ENCODE peak calls at places on chromosomes 6 and 20, in four cellular contexts. One of them, this sample, is unnamed.

GRCh38 chr6:69917834-69918233 is 51.5 kb downstream of the COL19A1 start:
- DNase-seq in MM.1S: no peak
- DNase-seq in right atrium auricular region: no peak
- DNase-seq in mesendoderm: peak; percentile 37
- DNase-seq in this sample: peak; percentile 43

GRCh38 chr6:135540207-135540877 is 42.8 kb upstream of the AHI1 start:
- DNase-seq in mesendoderm: peak; percentile 19
- DNase-seq in MM.1S: peak; percentile 15
- DNase-seq in right atrium auricular region: no peak
- DNase-seq in this sample: no peak

GRCh38 chr6:74603676-74604075 is 602.2 kb downstream of the COL12A1 start:
- DNase-seq in mesendoderm: no peak
- DNase-seq in MM.1S: no peak
- DNase-seq in right atrium auricular region: no peak
- DNase-seq in this sample: no peak

GRCh38 chr20:21257192-21257591 is 45.9 kb upstream of the XRN2 start:
- DNase-seq in MM.1S: no peak
- DNase-seq in right atrium auricular region: no peak
- DNase-seq in mesendoderm: no peak
- DNase-seq in this sample: no peak

GRCh38 chr6:147852772-147853171 is 344.3 kb downstream of the SAMD5 start:
- DNase-seq in mesendoderm: no peak
- DNase-seq in right atrium auricular region: no peak
- DNase-seq in MM.1S: no peak
- DNase-seq in this sample: no peak

GRCh38 chr20:62362991-62363919 is 3.9 kb downstream of the LAMA5 start:
- DNase-seq in mesendoderm: peak; percentile 74
- DNase-seq in right atrium auricular region: no peak
- DNase-seq in MM.1S: no peak
- DNase-seq in this sample: no peak

GRCh38 chr20:32986331-32986966 is 17.8 kb downstream of the SUN5 start:
- DNase-seq in right atrium auricular region: no peak
- DNase-seq in MM.1S: no peak
- DNase-seq in mesendoderm: no peak
- DNase-seq in this sample: no peak

GRCh38 chr6:126071000-126071647 is 84.8 kb downstream of the TRMT11 start:
- DNase-seq in MM.1S: no peak
- DNase-seq in right atrium auricular region: no peak
- DNase-seq in mesendoderm: no peak
- DNase-seq in this sample: no peak

GRCh38 chr6:97292671-97293070 is 9.7 kb upstream of the MMS22L start:
- DNase-seq in MM.1S: no peak
- DNase-seq in mesendoderm: no peak
- DNase-seq in right atrium auricular region: no peak
- DNase-seq in this sample: no peak

GRCh38 chr6:168968228-168968627 is 285.4 kb downstream of the THBS2 start:
- DNase-seq in MM.1S: peak; percentile 73
- DNase-seq in right atrium auricular region: peak; percentile 67
- DNase-seq in mesendoderm: peak; percentile 81
- DNase-seq in this sample: no peak

GRCh38 chr6:142112451-142113061 is 20.2 kb upstream of the GJE1 start:
- DNase-seq in MM.1S: peak; percentile 58
- DNase-seq in right atrium auricular region: peak; percentile 78
- DNase-seq in mesendoderm: peak; percentile 78
- DNase-seq in this sample: peak; percentile 88

GRCh38 chr20:6956574-6956973 is 189.1 kb downstream of the BMP2 start:
- DNase-seq in MM.1S: no peak
- DNase-seq in mesendoderm: no peak
- DNase-seq in right atrium auricular region: no peak
- DNase-seq in this sample: no peak

GRCh38 chr6:37618916-37619605 is 78.6 kb downstream of the MDGA1 start:
- DNase-seq in MM.1S: no peak
- DNase-seq in mesendoderm: no peak
- DNase-seq in right atrium auricular region: no peak
- DNase-seq in this sample: no peak

GRCh38 chr6:17446713-17447112 is 53.3 kb downstream of the CAP2 start:
- DNase-seq in mesendoderm: no peak
- DNase-seq in MM.1S: no peak
- DNase-seq in right atrium auricular region: no peak
- DNase-seq in this sample: no peak

DNA sequence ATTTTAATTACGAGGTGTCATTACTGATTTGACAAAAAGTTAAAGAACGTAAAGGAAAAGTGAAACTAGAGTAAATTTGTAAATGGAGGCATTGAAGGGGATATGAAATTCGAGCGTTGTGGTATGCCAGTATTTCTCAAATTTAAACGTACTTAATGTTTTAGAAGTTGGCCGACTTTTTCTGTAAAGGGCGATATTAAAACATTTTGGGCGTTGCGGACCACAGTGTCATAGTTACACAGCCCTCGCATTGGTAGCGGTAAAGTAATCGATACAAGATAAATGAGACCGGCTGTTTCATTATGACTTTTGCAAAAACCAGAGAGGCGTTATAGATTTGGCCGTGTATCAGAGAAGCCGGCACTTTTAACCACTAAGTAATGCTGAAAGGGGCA is 39.6 kb downstream of the OR2B2 start:
- DNase-seq in MM.1S: no peak
- DNase-seq in right atrium auricular region: no peak
- DNase-seq in mesendoderm: no peak
- DNase-seq in this sample: no peak
- H3K4me3 ChIP-seq in MM.1S: peak overlapping the region; percentile 64
- H3K4me3 ChIP-seq in right atrium auricular region: peak overlapping the region; percentile 32
- H3K4me3 ChIP-seq in mesendoderm: peak overlapping the region; percentile 32
- H3K4me3 ChIP-seq in this sample: peak overlapping the region; percentile 61

DNA sequence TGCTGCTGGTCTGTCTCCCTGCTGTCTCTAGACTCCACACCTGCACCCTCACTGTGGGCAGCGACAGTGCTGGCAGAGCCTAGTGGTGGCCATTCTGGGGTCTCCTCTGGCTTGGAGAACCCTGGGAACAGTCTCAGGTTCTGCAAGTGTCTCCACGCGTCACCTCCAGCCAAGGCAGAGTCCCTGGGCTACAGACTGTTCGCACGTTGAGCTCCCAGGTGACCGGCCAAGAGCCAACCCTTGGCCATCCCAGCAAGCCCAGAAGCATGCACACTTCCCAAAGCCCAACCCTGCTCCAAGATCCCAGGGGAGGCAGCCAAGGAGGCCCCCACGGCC is 4.8 kb downstream of the EEF1A2 start:
- DNase-seq in mesendoderm: no peak
- DNase-seq in right atrium auricular region: no peak
- DNase-seq in MM.1S: no peak
- DNase-seq in this sample: no peak
- H3K36me3 ChIP-seq in mesendoderm: no peaks in the 10 kb centered on the region
- H3K36me3 ChIP-seq in right atrium auricular region: peaks cover 55% of the 10 kb centered on the region
- H3K36me3 ChIP-seq in MM.1S: no peaks in the 10 kb centered on the region
- H3K36me3 ChIP-seq in this sample: no peaks in the 10 kb centered on the region

GRCh38 chr6:12957321-12958051 is 240.9 kb downstream of the PHACTR1 start:
- DNase-seq in mesendoderm: peak; percentile 47
- DNase-seq in MM.1S: peak; percentile 25
- DNase-seq in right atrium auricular region: peak; percentile 73
- DNase-seq in this sample: no peak

GRCh38 chr6:12961761-12962160 is 245.2 kb downstream of the PHACTR1 start:
- DNase-seq in right atrium auricular region: no peak
- DNase-seq in MM.1S: no peak
- DNase-seq in mesendoderm: no peak
- DNase-seq in this sample: no peak

GRCh38 chr6:12956991-12957320 is 240.4 kb downstream of the PHACTR1 start:
- DNase-seq in MM.1S: no peak
- DNase-seq in right atrium auricular region: no peak
- DNase-seq in mesendoderm: no peak
- DNase-seq in this sample: no peak

GRCh38 chr6:12955996-12956395 is 239.4 kb downstream of the PHACTR1 start:
- DNase-seq in MM.1S: no peak
- DNase-seq in right atrium auricular region: no peak
- DNase-seq in mesendoderm: peak; percentile 59
- DNase-seq in this sample: no peak

GRCh38 chr6:12958052-12958706 is 241.6 kb downstream of the PHACTR1 start:
- DNase-seq in MM.1S: no peak
- DNase-seq in mesendoderm: peak; percentile 21
- DNase-seq in right atrium auricular region: no peak
- DNase-seq in this sample: no peak
- H3K4me3 ChIP-seq in MM.1S: no peak overlapping the region
- H3K4me3 ChIP-seq in mesendoderm: no peak overlapping the region
- H3K4me3 ChIP-seq in right atrium auricular region: peak overlapping the region; percentile 43
- H3K4me3 ChIP-seq in this sample: no peak overlapping the region

DNA sequence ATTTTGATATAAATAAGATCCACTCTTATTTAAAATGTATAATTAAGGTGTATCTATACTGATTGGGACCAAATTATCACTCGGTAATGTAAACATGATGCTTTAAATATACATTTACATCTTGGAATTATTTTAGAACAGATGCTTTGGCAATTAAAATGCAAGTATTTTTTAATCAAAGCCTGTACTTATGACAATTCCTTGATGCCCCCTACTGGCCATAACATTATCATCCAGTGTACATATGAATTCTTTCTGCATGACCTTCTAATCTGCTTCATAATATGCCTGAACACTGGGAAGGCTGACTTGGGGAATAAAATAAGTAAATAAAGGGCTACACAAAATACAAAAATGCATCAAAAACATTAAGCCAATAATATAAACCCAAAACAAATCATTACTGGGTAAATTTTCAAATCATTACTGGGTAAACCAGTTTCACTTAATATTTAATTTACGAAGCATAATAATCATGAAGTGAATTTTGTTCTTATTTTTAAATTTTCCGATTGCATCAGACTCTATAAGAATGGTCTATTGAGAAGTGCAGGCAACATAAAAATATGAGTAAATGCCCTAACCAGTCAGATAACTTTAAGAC is 65.1 kb downstream of the CGA start:
- DNase-seq in right atrium auricular region: no peak
- DNase-seq in mesendoderm: peak; percentile 15
- DNase-seq in MM.1S: peak; percentile 51
- DNase-seq in this sample: peak; percentile 79
- H3K36me3 ChIP-seq in right atrium auricular region: no peaks in the 10 kb centered on the region
- H3K36me3 ChIP-seq in mesendoderm: no peaks in the 10 kb centered on the region
- H3K36me3 ChIP-seq in MM.1S: no peaks in the 10 kb centered on the region
- H3K36me3 ChIP-seq in this sample: no peaks in the 10 kb centered on the region

GRCh38 chr6:13729891-13730290 is 18.3 kb upstream of the RANBP9 start:
- DNase-seq in MM.1S: no peak
- DNase-seq in right atrium auricular region: no peak
- DNase-seq in mesendoderm: no peak
- DNase-seq in this sample: no peak

GRCh38 chr6:13722880-13723279 is 11.2 kb upstream of the RANBP9 start:
- DNase-seq in mesendoderm: no peak
- DNase-seq in right atrium auricular region: no peak
- DNase-seq in MM.1S: no peak
- DNase-seq in this sample: no peak

GRCh38 chr6:13724174-13724573 is 12.5 kb upstream of the RANBP9 start:
- DNase-seq in right atrium auricular region: no peak
- DNase-seq in MM.1S: no peak
- DNase-seq in mesendoderm: peak; percentile 13
- DNase-seq in this sample: no peak

GRCh38 chr6:13725570-13725969 is 13.9 kb upstream of the RANBP9 start:
- DNase-seq in mesendoderm: no peak
- DNase-seq in MM.1S: no peak
- DNase-seq in right atrium auricular region: no peak
- DNase-seq in this sample: no peak

GRCh38 chr6:13725052-13725451 is 13.4 kb upstream of the RANBP9 start:
- DNase-seq in right atrium auricular region: no peak
- DNase-seq in mesendoderm: no peak
- DNase-seq in MM.1S: no peak
- DNase-seq in this sample: no peak
- H3K4me3 ChIP-seq in right atrium auricular region: no peak overlapping the region
- H3K4me3 ChIP-seq in mesendoderm: no peak overlapping the region
- H3K4me3 ChIP-seq in MM.1S: no peak overlapping the region
- H3K4me3 ChIP-seq in this sample: no peak overlapping the region

DNA sequence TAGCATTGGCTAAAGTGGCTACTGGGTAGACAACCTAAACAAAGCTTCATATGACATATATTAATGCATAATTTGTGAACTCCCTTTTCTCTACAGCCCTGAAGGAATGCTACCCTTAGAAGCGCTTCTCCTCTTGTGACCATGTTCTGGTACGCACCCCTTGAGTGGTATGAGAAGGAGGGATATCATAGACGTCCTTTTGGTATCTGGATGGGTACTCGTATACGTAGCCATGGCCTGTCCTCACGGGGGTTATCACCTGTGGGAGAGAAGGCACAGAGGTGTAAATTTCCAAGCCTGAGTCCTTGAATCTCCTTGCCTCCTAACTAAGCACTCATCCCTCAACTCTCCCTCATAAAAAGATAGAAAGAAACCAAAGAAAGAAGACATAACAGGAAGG is 39.0 kb downstream of the NEDD9 start:
- DNase-seq in right atrium auricular region: no peak
- DNase-seq in MM.1S: no peak
- DNase-seq in mesendoderm: no peak
- DNase-seq in this sample: no peak
- H3K36me3 ChIP-seq in right atrium auricular region: peaks cover 54% of the 10 kb centered on the region
- H3K36me3 ChIP-seq in MM.1S: no peaks in the 10 kb centered on the region
- H3K36me3 ChIP-seq in mesendoderm: no peaks in the 10 kb centered on the region
- H3K36me3 ChIP-seq in this sample: no peaks in the 10 kb centered on the region

DNA sequence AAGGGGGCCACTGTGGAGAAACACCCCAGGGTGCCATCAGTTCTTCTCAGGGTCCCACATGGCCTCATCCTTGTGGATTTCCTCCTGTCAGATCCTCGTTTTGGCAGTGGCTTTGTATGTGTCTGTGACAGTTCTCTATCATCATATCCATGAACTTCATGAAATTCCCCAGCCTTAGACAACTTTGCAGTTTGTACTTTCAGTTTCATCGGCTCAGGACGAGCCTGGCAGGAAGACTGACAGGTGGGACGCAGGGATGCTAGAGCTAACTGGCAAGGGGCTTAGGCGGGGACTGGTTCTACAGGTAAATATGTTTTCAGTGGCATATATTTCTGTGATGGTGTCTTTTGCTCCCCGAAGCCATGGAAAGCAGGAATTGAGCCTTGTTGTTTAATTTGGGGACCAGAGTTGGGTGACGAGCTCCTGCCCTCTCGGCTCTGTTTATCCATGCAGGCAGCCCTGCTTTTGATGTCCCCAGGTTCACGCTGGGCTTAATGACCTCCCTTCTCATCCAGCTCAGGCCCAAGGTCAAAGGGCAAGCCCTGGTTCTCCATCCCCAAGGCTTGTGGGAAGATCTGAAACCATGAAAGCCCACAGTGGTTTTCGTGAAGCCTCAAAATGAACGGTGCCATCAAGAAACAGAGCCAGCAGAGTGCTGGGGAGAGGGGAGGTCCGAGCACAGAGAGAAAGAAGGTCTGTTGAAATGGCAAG is 11.2 kb downstream of the SDCBP2 start:
- DNase-seq in mesendoderm: no peak
- DNase-seq in right atrium auricular region: no peak
- DNase-seq in MM.1S: peak; percentile 33
- DNase-seq in this sample: no peak
- H3K4me3 ChIP-seq in mesendoderm: no peak overlapping the region
- H3K4me3 ChIP-seq in right atrium auricular region: no peak overlapping the region
- H3K4me3 ChIP-seq in MM.1S: no peak overlapping the region
- H3K4me3 ChIP-seq in this sample: peak overlapping the region; percentile 15

GRCh38 chr20:2794202-2794748 is 6.2 kb downstream of the CPXM1 start:
- DNase-seq in MM.1S: no peak
- DNase-seq in right atrium auricular region: no peak
- DNase-seq in mesendoderm: no peak
- DNase-seq in this sample: no peak
- H3K36me3 ChIP-seq in MM.1S: no peaks in the 10 kb centered on the region
- H3K36me3 ChIP-seq in right atrium auricular region: no peaks in the 10 kb centered on the region
- H3K36me3 ChIP-seq in mesendoderm: peaks cover 13% of the 10 kb centered on the region
- H3K36me3 ChIP-seq in this sample: no peaks in the 10 kb centered on the region

This sample was measured in Karpas-422.